ENCODE peak calls at places on chromosome 13, in six cellular contexts. J is mammary epithelial cell, H is dorsolateral prefrontal cortex, S is Peyer's patch, D is mucosa of descending colon, Q is HFF-Myc. W is an unnamed sample.

GRCh38 chr13:67221630-67222226 is 8.4 kb downstream of the PCDH9 start:
- DNase-seq in S (no peak), J (no peak), H (no peak), D (no peak), Q (no peak), W (no peak)

GRCh38 chr13:79663420-79663819 is 182.5 kb downstream of the NDFIP2 start:
- DNase-seq in Q (no peak), J (no peak), S (no peak), H (no peak), D (no peak), W (no peak)

GRCh38 chr13:27662738-27663470 is 41.2 kb downstream of the POLR1D start:
- DNase-seq in S (no peak), D (no peak), J (no peak), Q (no peak), H (no peak), W (no peak)

GRCh38 chr13:113425931-113426590 is 27.2 kb downstream of the ADPRHL1 start:
- DNase-seq in S (no peak), D (no peak), Q (no peak), H (no peak), J (no peak), W (no peak)

GRCh38 chr13:78468546-78469060 is 134.7 kb downstream of the POU4F1 start:
- DNase-seq in S (no peak), J (no peak), Q (no peak), D (no peak), H (no peak), W (no peak)

GRCh38 chr13:30333601-30334000 is 26.2 kb upstream of the KATNAL1 start:
- DNase-seq in D (no peak), J (no peak), S (no peak), H (no peak), Q (no peak), W (no peak)

GRCh38 chr13:19618925-19619324 is 14.5 kb upstream of the MPHOSPH8 start:
- DNase-seq in Q (no peak), J (no peak), S (no peak), H (no peak), D (no peak), W (no peak)

GRCh38 chr13:44013666-44014291 is 134.1 kb downstream of the LACC1 start:
- DNase-seq in Q (peak), H (no peak), S (no peak), J (peak), D (no peak), W (peak)

GRCh38 chr13:77042566-77043177 is 15.7 kb upstream of the FBXL3 start:
- DNase-seq in J (no peak), Q (no peak), S (no peak), H (no peak), D (no peak), W (no peak)

GRCh38 chr13:76820759-76821158 is 65.4 kb downstream of the KCTD12 start:
- DNase-seq in J (no peak), H (no peak), Q (no peak), D (no peak), S (no peak), W (no peak)

GRCh38 chr13:43014162-43014561 is 9.2 kb upstream of the DNAJC15 start:
- DNase-seq in J (no peak), H (no peak), Q (no peak), D (no peak), S (no peak), W (no peak)

GRCh38 chr13:62910541-62910940 is 1494.9 kb upstream of the PCDH20 start:
- DNase-seq in J (no peak), S (no peak), Q (peak), H (no peak), D (no peak), W (no peak)

GRCh38 chr13:77981191-77981925 is 62.7 kb upstream of the EDNRB start:
- DNase-seq in H (no peak), D (no peak), Q (no peak), S (no peak), J (peak), W (no peak)

GRCh38 chr13:63161219-63161618 is 1745.6 kb upstream of the PCDH20 start:
- DNase-seq in Q (no peak), J (no peak), S (no peak), H (no peak), D (no peak), W (no peak)

GRCh38 chr13:38042771-38043170 is 173.2 kb upstream of the TRPC4 start:
- DNase-seq in S (no peak), Q (no peak), J (no peak), H (no peak), D (no peak), W (peak)

GRCh38 chr13:38044067-38044466 is 174.5 kb upstream of the TRPC4 start:
- DNase-seq in H (no peak), Q (no peak), D (no peak), J (no peak), S (no peak), W (no peak)

GRCh38 chr13:38045278-38046048 is 175.9 kb upstream of the TRPC4 start:
- DNase-seq in D (no peak), H (no peak), S (no peak), Q (peak), J (peak), W (no peak)

GRCh38 chr13:38046049-38046376 is 176.4 kb upstream of the TRPC4 start:
- DNase-seq in H (no peak), Q (no peak), J (no peak), D (no peak), S (no peak), W (no peak)
- TF ChIP-seq CTCF in H (no peak), Q (no peak), J (no peak), D (no peak), S (no peak), W (no peak)

DNA sequence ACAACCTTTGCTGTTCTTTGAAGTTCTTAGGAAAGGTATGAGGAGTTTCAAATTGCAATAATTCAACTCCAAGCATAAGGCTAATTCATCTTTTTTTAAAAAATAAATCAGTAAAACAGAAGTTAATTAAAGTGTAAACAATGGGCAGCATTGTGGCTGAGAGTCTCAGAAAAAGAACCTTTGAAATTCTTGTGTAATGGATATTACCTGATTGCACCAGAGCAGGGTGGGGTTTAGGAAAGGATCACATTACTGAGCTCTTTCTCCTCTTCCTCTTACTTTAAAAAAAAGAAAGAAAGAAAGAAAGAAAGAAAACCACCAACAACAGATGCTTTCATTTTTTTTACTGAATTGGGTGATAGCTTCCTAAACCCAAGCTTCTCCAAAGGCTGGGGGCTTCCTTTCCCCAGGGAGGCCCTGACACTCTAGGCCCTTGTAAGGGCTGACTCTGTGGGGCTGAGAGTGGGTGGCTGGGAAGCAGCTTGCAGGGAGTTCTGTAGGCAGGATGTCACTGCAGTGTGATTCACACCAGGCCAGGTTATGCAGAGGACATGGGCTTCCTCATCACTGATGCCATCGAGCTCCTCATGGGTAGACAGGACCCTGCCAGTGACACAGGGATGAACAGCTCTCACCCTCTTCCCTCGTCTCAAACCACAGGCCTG is 564.5 kb downstream of the FGF9 start:
- DNase-seq in S (no peak), Q (no peak), H (no peak), D (no peak), J (no peak), W (no peak)
- H3K4me3 ChIP-seq in S (no peak), Q (no peak), H (no peak), D (no peak), J (no peak), W (no peak)

GRCh38 chr13:106507560-106508274 is 27.7 kb downstream of the EFNB2 start:
- DNase-seq in S (no peak), D (no peak), Q (no peak), J (peak), H (no peak), W (peak)
- TF ChIP-seq CTCF in S (no peak), D (no peak), Q (no peak), J (no peak), H (no peak), W (no peak)

GRCh38 chr13:24921881-24922280 is 157.9 kb downstream of the RNF17 start:
- DNase-seq in S (no peak), D (no peak), Q (no peak), J (no peak), H (no peak), W (no peak)
- H3K4me3 ChIP-seq in S (peak), D (peak), Q (peak), J (peak), H (peak), W (peak)

GRCh38 chr13:21673592-21674270 is 2.9 kb downstream of the FGF9 start:
- DNase-seq in Q (no peak), J (peak), D (peak), S (peak), H (peak), W (no peak)

GRCh38 chr13:21677075-21677628 is 6.3 kb downstream of the FGF9 start:
- DNase-seq in Q (no peak), D (no peak), S (no peak), H (no peak), J (no peak), W (no peak)

GRCh38 chr13:21675095-21676007 is 4.5 kb downstream of the FGF9 start:
- DNase-seq in S (peak), D (peak), Q (no peak), H (peak), J (no peak), W (no peak)

GRCh38 chr13:21674271-21675009 is 3.6 kb downstream of the FGF9 start:
- DNase-seq in Q (no peak), H (peak), J (no peak), S (peak), D (peak), W (no peak)

GRCh38 chr13:21676611-21677021 is 5.7 kb downstream of the FGF9 start:
- DNase-seq in J (no peak), Q (no peak), S (peak), D (no peak), H (no peak), W (no peak)
- TF ChIP-seq CTCF in J (peak), Q (no peak), S (no peak), D (no peak), H (no peak), W (no peak)

GRCh38 chr13:55403887-55404487 is 1736.7 kb upstream of the PRR20A start:
- DNase-seq in H (no peak), Q (no peak), J (no peak), S (no peak), D (no peak), W (no peak)

GRCh38 chr13:55402867-55403266 is 1737.9 kb upstream of the PRR20A start:
- DNase-seq in J (no peak), D (no peak), S (no peak), H (no peak), Q (no peak), W (no peak)
- H3K4me3 ChIP-seq in J (no peak), D (no peak), S (no peak), H (no peak), Q (no peak), W (no peak)

GRCh38 chr13:98142427-98143156 is at the start of gene FARP1:
- DNase-seq in S (peak), H (peak), Q (no peak), D (peak), J (peak), W (no peak)

GRCh38 chr13:98143157-98143553 is 261 bp downstream of the FARP1 start:
- DNase-seq in H (peak), D (no peak), Q (no peak), S (peak), J (no peak), W (no peak)

GRCh38 chr13:98141938-98142426 is 912 bp upstream of the FARP1 start:
- DNase-seq in D (peak), S (peak), J (no peak), Q (no peak), H (peak), W (no peak)

GRCh38 chr13:98143601-98144500 is 957 bp downstream of the FARP1 start:
- DNase-seq in S (peak), J (peak), D (no peak), H (peak), Q (no peak), W (no peak)

GRCh38 chr13:98144501-98145350 is 1.8 kb downstream of the FARP1 start:
- DNase-seq in J (peak), H (no peak), S (no peak), D (no peak), Q (peak), W (peak)
- TF ChIP-seq CTCF in J (no peak), H (no peak), S (no peak), D (no peak), Q (peak), W (peak)

DNA sequence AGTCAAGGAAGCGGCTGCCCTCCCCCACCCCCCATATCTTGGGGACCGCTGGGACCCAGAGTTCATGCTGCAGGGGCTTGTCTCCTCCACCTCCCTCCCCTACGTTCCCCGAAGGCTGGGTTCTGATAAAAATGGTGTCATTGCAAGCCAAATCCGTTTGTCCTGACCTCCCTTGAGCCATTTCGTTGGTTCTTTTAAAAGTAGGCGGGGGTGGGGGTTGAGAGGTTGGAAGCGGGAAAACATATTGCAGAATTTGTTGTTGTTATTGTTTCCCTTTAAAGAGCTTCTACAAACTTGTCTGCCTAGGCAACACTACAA is 710 bp downstream of the CLDN10 start:
- DNase-seq in S (no peak), D (no peak), H (no peak), Q (no peak), J (no peak), W (no peak)
- H3K4me3 ChIP-seq in S (no peak), D (no peak), H (peak), Q (no peak), J (no peak), W (no peak)

GRCh38 chr13:103772576-103772975 is 706.4 kb upstream of the SLC10A2 start:
- DNase-seq in S (no peak), J (no peak), H (no peak), Q (no peak), D (no peak), W (no peak)
- TF ChIP-seq CTCF in S (no peak), J (no peak), H (no peak), Q (no peak), D (no peak), W (no peak)

DNA sequence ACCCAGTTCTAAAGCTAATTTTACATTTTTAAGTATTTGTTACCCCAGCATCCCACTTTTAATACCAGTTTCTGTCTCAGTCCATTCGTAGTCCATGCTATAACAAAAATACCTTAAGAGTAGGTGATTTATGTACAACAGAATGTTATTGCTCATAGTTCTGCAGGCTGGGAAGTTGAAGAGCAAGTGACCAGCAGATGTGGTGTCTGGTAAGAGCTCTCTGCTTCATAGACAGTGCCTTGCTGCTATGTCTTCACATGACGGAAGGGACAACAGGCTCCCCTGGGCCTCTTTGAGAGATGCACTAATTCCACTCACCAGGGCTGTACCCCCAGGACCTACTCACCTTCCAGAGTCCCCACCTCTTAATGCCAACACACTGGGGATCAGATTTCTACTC is 96.6 kb downstream of the COL4A2 start:
- DNase-seq in S (no peak), Q (no peak), D (no peak), H (no peak), J (no peak), W (no peak)
- H3K4me3 ChIP-seq in S (no peak), Q (no peak), D (no peak), H (no peak), J (no peak), W (no peak)

W was measured in AG04449.